ENCODE peak calls at places on chromosomes 11 and 22, in five cellular contexts. N is H1, V is NT2/D1, U is GM12878, J is HepG2. O is an unnamed sample.

GRCh38 chr22:33837806-33838205 is 82.5 kb downstream of the LARGE1 start:
- DNase-seq in N (no peak), V (no peak), U (no peak), J (no peak), O (no peak)

GRCh38 chr22:18987765-18988164 is 51.7 kb upstream of the PRODH start:
- DNase-seq in N (peak), V (no peak), U (no peak), J (peak), O (peak)

GRCh38 chr11:16764888-16765287 is 26.4 kb downstream of the C11orf58 start:
- DNase-seq in N (no peak), V (no peak), U (no peak), J (no peak), O (no peak)

GRCh38 chr11:73323464-73323863 is 15.4 kb downstream of the ARHGEF17 start:
- DNase-seq in N (peak), V (peak), U (no peak), J (peak), O (peak)

GRCh38 chr11:83773950-83774880 is 488.0 kb upstream of the CCDC90B start:
- DNase-seq in N (no peak), V (no peak), U (no peak), J (no peak), O (no peak)

GRCh38 chr11:70477607-70478006 is 79.3 kb downstream of the CTTN start:
- DNase-seq in N (no peak), V (no peak), U (no peak), J (no peak), O (no peak)

GRCh38 chr22:25709758-25710157 is 32.2 kb upstream of the MYO18B start:
- DNase-seq in N (no peak), V (no peak), U (peak), J (no peak), O (no peak)

GRCh38 chr22:30325065-30325720 is 1.5 kb downstream of the TBC1D10A start:
- DNase-seq in N (no peak), V (no peak), U (no peak), J (no peak), O (no peak)

GRCh38 chr22:37848587-37849088 is 581 bp upstream of the EIF3L start:
- DNase-seq in N (no peak), V (no peak), U (no peak), J (peak), O (peak)

GRCh38 chr22:28316014-28316413 is 363.6 kb downstream of the TTC28 start:
- DNase-seq in N (no peak), V (no peak), U (no peak), J (peak), O (no peak)

GRCh38 chr11:57406337-57406904 is 16.0 kb upstream of the PRG2 start:
- DNase-seq in N (no peak), V (no peak), U (peak), J (no peak), O (no peak)

GRCh38 chr11:1772270-1773130 is 8.8 kb upstream of the CTSD start:
- DNase-seq in N (peak), V (peak), U (no peak), J (no peak), O (peak)

DNA sequence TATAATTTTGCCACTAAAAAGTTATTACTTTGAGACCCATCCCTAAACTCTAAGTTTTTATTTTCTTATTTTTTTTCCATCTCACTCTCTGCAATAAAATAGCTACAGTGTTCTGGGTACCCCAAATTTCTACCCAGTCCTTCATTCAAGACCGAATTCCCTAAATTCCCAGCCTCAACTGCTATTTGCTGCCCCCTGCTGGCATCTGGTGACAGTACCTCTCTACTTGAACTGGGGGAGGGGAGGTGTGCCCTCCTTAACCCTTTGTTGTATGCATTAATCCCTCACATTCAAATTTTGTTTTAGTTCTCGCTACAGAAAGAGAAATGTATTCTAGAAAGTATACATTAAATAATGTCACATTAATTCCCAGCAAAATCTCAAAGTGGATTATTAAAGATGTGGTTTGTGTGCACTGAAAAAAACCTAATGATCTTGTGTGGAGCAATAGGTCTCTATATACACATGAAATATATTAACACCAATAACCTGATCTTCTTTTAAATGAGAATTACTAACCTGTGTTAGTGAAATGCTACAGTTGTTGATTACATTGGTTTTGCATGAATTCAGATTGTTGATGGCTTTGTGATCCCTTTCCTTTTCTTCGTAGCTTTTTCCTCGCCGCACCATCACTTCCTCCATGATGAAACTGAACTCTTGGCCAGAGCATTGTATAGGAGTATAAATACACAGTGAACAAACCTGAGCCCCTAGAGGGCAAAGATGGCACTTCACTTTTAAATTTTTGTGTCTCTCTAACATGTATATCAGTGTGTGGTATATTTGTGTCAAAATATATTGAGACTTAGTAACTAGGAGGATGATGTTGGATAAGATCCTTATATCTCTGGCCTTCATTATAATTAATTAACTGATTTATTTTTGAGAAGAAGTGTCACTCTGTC is 590.0 kb downstream of the METTL15 start:
- DNase-seq in N (peak), V (peak), U (no peak), J (peak), O (peak)
- TF ChIP-seq SUZ12 in N (no peak), V (no peak), U (no peak), J (no peak), O (no peak)

GRCh38 chr11:110989734-110990133 is 255.8 kb upstream of the POU2AF2 start:
- DNase-seq in N (no peak), V (no peak), U (no peak), J (no peak), O (no peak)

GRCh38 chr11:110988731-110989130 is 256.8 kb upstream of the POU2AF2 start:
- DNase-seq in N (no peak), V (no peak), U (no peak), J (no peak), O (no peak)

GRCh38 chr11:110990316-110990715 is 255.2 kb upstream of the POU2AF2 start:
- DNase-seq in N (no peak), V (no peak), U (no peak), J (no peak), O (no peak)

GRCh38 chr11:110992481-110992880 is 253.0 kb upstream of the POU2AF2 start:
- DNase-seq in N (no peak), V (no peak), U (no peak), J (no peak), O (no peak)

DNA sequence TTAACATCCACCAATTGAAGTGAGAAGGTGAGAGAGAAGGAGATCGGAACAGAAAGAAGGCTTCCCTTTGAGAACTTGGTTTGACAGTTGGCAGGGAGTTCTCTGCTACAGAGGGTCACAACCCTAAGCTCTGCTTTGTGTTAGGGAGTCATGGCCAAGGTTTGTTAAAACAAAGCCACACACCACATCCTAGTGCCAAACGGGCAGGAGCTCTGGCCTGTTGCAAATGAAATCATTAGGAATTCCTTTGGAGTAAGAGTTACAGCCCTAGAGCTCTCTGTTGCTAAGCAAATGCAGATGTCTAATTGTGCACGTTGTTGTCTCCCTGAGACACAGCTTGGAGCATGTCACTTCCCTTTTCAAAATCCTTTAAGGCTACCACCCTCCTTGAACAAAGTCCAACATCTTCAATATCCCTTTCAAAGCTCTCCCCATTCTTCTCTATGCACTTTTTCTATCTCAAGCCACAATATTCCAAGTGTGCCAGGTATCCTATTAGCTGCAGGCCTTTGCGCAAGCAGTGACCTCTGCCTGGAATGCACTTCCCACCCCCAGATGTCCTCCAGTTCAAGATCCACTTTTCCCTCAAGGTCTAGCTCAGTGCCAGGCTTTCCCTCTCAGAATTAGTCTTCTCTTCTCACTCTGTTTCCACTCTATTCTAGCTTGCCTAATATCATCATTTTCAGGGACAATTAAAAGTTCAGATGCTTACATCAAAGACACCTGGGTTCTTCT is 253.7 kb upstream of the POU2AF2 start:
- DNase-seq in N (no peak), V (no peak), U (no peak), J (no peak), O (no peak)
- TF ChIP-seq SUZ12 in N (no peak), V (no peak), U (no peak), J (no peak), O (no peak)

GRCh38 chr11:128182844-128183243 is 404.5 kb downstream of the ETS1 start:
- DNase-seq in N (no peak), V (no peak), U (no peak), J (no peak), O (no peak)
- TF ChIP-seq SUZ12 in N (no peak), V (no peak), U (no peak), J (no peak), O (no peak)

DNA sequence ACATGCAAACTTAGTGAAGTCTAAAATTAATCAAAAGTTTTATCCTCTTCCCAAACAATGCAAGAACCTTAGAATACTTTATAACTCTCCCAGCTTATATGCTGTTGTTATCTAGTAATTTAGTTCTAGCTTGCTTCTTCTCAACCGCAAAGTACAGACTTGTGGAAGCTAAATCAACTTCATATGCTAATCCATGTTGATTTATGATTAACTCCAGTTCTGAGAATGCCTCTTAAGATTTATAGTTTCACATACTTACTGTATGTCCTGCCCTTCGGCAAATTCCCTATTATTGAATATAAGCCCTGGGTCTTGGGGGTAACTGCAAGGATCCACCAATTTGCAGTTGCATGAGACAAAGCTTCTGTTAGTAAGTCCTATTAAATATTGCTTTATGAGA is 17.6 kb upstream of the SLC35F2 start:
- DNase-seq in N (no peak), V (no peak), U (no peak), J (no peak), O (no peak)
- TF ChIP-seq SUZ12 in N (no peak), V (no peak), U (no peak), J (no peak), O (no peak)

GRCh38 chr11:67308031-67308866 is 4.9 kb downstream of the SSH3 start:
- DNase-seq in N (no peak), V (no peak), U (no peak), J (no peak), O (no peak)

GRCh38 chr11:67307545-67308001 is 4.2 kb downstream of the SSH3 start:
- DNase-seq in N (no peak), V (no peak), U (no peak), J (no peak), O (no peak)

GRCh38 chr11:67309166-67309565 is 5.8 kb downstream of the SSH3 start:
- DNase-seq in N (no peak), V (no peak), U (no peak), J (no peak), O (no peak)

GRCh38 chr11:67304511-67305113 is 1.3 kb downstream of the SSH3 start:
- DNase-seq in N (no peak), V (no peak), U (no peak), J (no peak), O (no peak)

GRCh38 chr11:67306769-67307544 is 3.6 kb downstream of the SSH3 start:
- DNase-seq in N (no peak), V (no peak), U (no peak), J (no peak), O (no peak)
- TF ChIP-seq SUZ12 in N (no peak), V (no peak), U (no peak), J (no peak), O (no peak)

DNA sequence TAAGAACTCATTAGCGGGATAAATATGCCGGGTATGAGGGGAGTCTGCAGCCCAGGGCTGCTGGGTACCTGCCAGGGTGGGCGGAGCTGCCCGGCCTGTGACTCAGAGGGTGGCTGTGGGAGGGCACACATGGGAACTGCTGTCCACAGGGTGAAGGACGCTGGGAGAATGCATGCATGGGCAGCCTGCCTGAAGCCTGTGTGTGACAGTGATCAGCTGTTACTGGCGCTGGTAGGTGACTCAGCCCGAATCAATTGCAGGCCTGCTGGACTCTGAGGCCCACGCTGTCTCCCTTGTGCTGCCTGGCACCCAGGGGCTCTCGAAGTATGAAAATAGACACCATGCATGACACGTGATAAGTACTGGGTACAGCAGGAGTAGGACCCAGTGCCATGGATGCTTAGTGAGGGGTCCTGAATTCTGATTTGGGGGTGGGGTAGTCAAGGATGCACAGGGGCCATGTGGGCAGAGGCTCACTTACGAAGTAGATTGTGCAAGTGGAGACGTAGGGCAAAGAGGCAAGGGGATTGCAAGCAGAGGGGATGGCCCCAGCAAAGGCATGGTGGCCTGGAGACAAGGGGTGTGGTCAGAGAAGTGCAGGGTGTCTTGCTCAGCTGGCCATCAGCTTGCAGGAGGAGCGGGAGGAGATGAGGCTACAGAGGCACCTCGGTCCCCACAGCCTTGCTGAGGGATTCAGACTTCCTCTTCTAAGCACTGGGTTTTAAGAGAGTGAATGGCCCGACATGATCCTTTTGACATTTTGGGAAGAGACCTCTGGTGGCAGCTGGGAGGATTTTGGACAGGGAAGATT is 36.5 kb downstream of the GRIK4 start:
- DNase-seq in N (no peak), V (no peak), U (no peak), J (peak), O (no peak)
- TF ChIP-seq SUZ12 in N (no peak), V (no peak), U (no peak), J (no peak), O (no peak)

DNA sequence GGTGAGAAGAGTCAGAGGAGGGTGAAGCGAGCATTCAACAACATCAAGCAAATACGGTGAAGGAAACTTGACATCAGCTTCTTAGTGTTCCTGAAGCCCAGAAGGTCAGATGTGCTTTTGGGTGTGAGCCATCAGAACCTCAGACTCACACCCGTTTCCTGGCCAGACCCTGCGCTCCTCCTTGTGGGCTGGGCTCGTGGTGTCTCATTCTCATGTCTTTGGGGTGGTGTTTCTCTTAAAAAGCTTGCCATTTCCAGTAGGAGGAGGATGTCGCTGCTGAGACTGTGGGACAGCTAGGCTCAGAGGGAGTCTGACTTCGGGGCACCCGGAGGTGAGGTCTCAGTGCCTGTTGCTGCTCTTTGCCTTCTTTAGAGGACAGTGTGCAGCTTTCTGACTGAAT is 24.2 kb downstream of the PPFIBP2 start:
- DNase-seq in N (no peak), V (no peak), U (no peak), J (no peak), O (no peak)
- TF ChIP-seq SUZ12 in N (no peak), V (no peak), U (no peak), J (no peak), O (no peak)

O was measured in HEK293T.